ENCODE peak calls at places on chromosomes 2 and 18, in four cellular contexts. One of them, this sample, is unnamed.

GRCh38 chr2:33238111-33238510 is 238.3 kb upstream of the RASGRP3 start:
- DNase-seq in dermis microvascular lymphatic vessel endothelial cell: peak
- DNase-seq in neural progenitor cell: no peak
- DNase-seq in posterior vena cava: no peak
- DNase-seq in this sample: no peak

GRCh38 chr2:128770143-128771080 is 451.7 kb upstream of the HS6ST1 start:
- DNase-seq in dermis microvascular lymphatic vessel endothelial cell: no peak
- DNase-seq in neural progenitor cell: no peak
- DNase-seq in posterior vena cava: no peak
- DNase-seq in this sample: peak

GRCh38 chr2:86342488-86342887 is 5.1 kb upstream of the REEP1 start:
- DNase-seq in dermis microvascular lymphatic vessel endothelial cell: no peak
- DNase-seq in neural progenitor cell: no peak
- DNase-seq in posterior vena cava: no peak
- DNase-seq in this sample: no peak

GRCh38 chr2:165371356-165371755 is 98.1 kb upstream of the CSRNP3 start:
- DNase-seq in dermis microvascular lymphatic vessel endothelial cell: no peak
- DNase-seq in neural progenitor cell: peak
- DNase-seq in posterior vena cava: no peak
- DNase-seq in this sample: no peak

GRCh38 chr2:72669121-72669520 is 156.7 kb downstream of the EXOC6B start:
- DNase-seq in dermis microvascular lymphatic vessel endothelial cell: peak
- DNase-seq in neural progenitor cell: no peak
- DNase-seq in posterior vena cava: no peak
- DNase-seq in this sample: no peak

GRCh38 chr2:23293756-23294155 is 91.2 kb upstream of the KLHL29 start:
- DNase-seq in dermis microvascular lymphatic vessel endothelial cell: no peak
- DNase-seq in neural progenitor cell: no peak
- DNase-seq in posterior vena cava: no peak
- DNase-seq in this sample: no peak

GRCh38 chr2:68336192-68336591 is 16.4 kb upstream of the CNRIP1 start:
- DNase-seq in dermis microvascular lymphatic vessel endothelial cell: no peak
- DNase-seq in neural progenitor cell: no peak
- DNase-seq in posterior vena cava: no peak
- DNase-seq in this sample: no peak

GRCh38 chr2:85893428-85894258 is 4.9 kb upstream of the ST3GAL5 start:
- DNase-seq in dermis microvascular lymphatic vessel endothelial cell: peak
- DNase-seq in neural progenitor cell: no peak
- DNase-seq in posterior vena cava: no peak
- DNase-seq in this sample: no peak

GRCh38 chr2:36539631-36540030 is 58.3 kb downstream of the FEZ2 start:
- DNase-seq in dermis microvascular lymphatic vessel endothelial cell: no peak
- DNase-seq in neural progenitor cell: no peak
- DNase-seq in posterior vena cava: no peak
- DNase-seq in this sample: no peak

GRCh38 chr2:74815955-74816354 is 18.0 kb upstream of the HK2 start:
- DNase-seq in dermis microvascular lymphatic vessel endothelial cell: no peak
- DNase-seq in neural progenitor cell: no peak
- DNase-seq in posterior vena cava: no peak
- DNase-seq in this sample: no peak

GRCh38 chr2:227460079-227460485 is 11.9 kb upstream of the AGFG1 start:
- DNase-seq in dermis microvascular lymphatic vessel endothelial cell: no peak
- DNase-seq in neural progenitor cell: no peak
- DNase-seq in posterior vena cava: no peak
- DNase-seq in this sample: no peak

GRCh38 chr2:216516730-216517350 is 18.2 kb downstream of the RPL37A start:
- DNase-seq in dermis microvascular lymphatic vessel endothelial cell: peak
- DNase-seq in neural progenitor cell: peak
- DNase-seq in posterior vena cava: no peak
- DNase-seq in this sample: no peak

GRCh38 chr18:24346254-24346653 is 51.4 kb downstream of the OSBPL1A start:
- DNase-seq in dermis microvascular lymphatic vessel endothelial cell: no peak
- DNase-seq in neural progenitor cell: no peak
- DNase-seq in posterior vena cava: no peak
- DNase-seq in this sample: no peak

GRCh38 chr2:105744909-105745853 is at the start of gene NCK2:
- DNase-seq in dermis microvascular lymphatic vessel endothelial cell: peak
- DNase-seq in neural progenitor cell: peak
- DNase-seq in posterior vena cava: no peak
- DNase-seq in this sample: peak

GRCh38 chr2:179805001-179805400 is 56.4 kb downstream of the ZNF385B start:
- DNase-seq in dermis microvascular lymphatic vessel endothelial cell: no peak
- DNase-seq in neural progenitor cell: no peak
- DNase-seq in posterior vena cava: no peak
- DNase-seq in this sample: no peak

GRCh38 chr18:76450912-76451421 is 44.1 kb downstream of the ZNF516 start:
- DNase-seq in dermis microvascular lymphatic vessel endothelial cell: peak
- DNase-seq in neural progenitor cell: peak
- DNase-seq in posterior vena cava: peak
- DNase-seq in this sample: peak

GRCh38 chr2:196268022-196268421 is 96.6 kb upstream of the STK17B start:
- DNase-seq in dermis microvascular lymphatic vessel endothelial cell: peak
- DNase-seq in neural progenitor cell: no peak
- DNase-seq in posterior vena cava: no peak
- DNase-seq in this sample: no peak

GRCh38 chr2:5555636-5556035 is 136.5 kb upstream of the SOX11 start:
- DNase-seq in dermis microvascular lymphatic vessel endothelial cell: no peak
- DNase-seq in neural progenitor cell: no peak
- DNase-seq in posterior vena cava: no peak
- DNase-seq in this sample: no peak

GRCh38 chr2:24720310-24720709 is 72.9 kb downstream of the PTRHD1 start:
- DNase-seq in dermis microvascular lymphatic vessel endothelial cell: no peak
- DNase-seq in neural progenitor cell: no peak
- DNase-seq in posterior vena cava: no peak
- DNase-seq in this sample: no peak

GRCh38 chr2:219446101-219446504 is 11.5 kb downstream of the SPEG start:
- DNase-seq in dermis microvascular lymphatic vessel endothelial cell: peak
- DNase-seq in neural progenitor cell: peak
- DNase-seq in posterior vena cava: peak
- DNase-seq in this sample: no peak

GRCh38 chr2:219003267-219003634 is 10.0 kb upstream of the CRYBA2 start:
- DNase-seq in dermis microvascular lymphatic vessel endothelial cell: no peak
- DNase-seq in neural progenitor cell: no peak
- DNase-seq in posterior vena cava: no peak
- DNase-seq in this sample: no peak

GRCh38 chr18:75226301-75226955 is 15.8 kb downstream of the TSHZ1 start:
- DNase-seq in dermis microvascular lymphatic vessel endothelial cell: no peak
- DNase-seq in neural progenitor cell: no peak
- DNase-seq in posterior vena cava: no peak
- DNase-seq in this sample: no peak

GRCh38 chr2:43052204-43052943 is 174.0 kb downstream of the ZFP36L2 start:
- DNase-seq in dermis microvascular lymphatic vessel endothelial cell: no peak
- DNase-seq in neural progenitor cell: no peak
- DNase-seq in posterior vena cava: no peak
- DNase-seq in this sample: peak

GRCh38 chr2:6368271-6368670 is 497.4 kb downstream of the CMPK2 start:
- DNase-seq in dermis microvascular lymphatic vessel endothelial cell: no peak
- DNase-seq in neural progenitor cell: no peak
- DNase-seq in posterior vena cava: no peak
- DNase-seq in this sample: no peak

GRCh38 chr2:236882931-236883330 is 202.8 kb upstream of the COPS8 start:
- DNase-seq in dermis microvascular lymphatic vessel endothelial cell: no peak
- DNase-seq in neural progenitor cell: no peak
- DNase-seq in posterior vena cava: no peak
- DNase-seq in this sample: no peak

GRCh38 chr2:240885980-240886565 is 9.9 kb downstream of the MAB21L4 start:
- DNase-seq in dermis microvascular lymphatic vessel endothelial cell: no peak
- DNase-seq in neural progenitor cell: no peak
- DNase-seq in posterior vena cava: peak
- DNase-seq in this sample: no peak

GRCh38 chr2:186532891-186533290 is 46.8 kb downstream of the ZC3H15 start:
- DNase-seq in dermis microvascular lymphatic vessel endothelial cell: peak
- DNase-seq in neural progenitor cell: no peak
- DNase-seq in posterior vena cava: no peak
- DNase-seq in this sample: no peak

GRCh38 chr2:226211439-226211838 is 588.2 kb downstream of the IRS1 start:
- DNase-seq in dermis microvascular lymphatic vessel endothelial cell: peak
- DNase-seq in neural progenitor cell: no peak
- DNase-seq in posterior vena cava: no peak
- DNase-seq in this sample: no peak

GRCh38 chr2:105841551-105841950 is 96.8 kb downstream of the NCK2 start:
- DNase-seq in dermis microvascular lymphatic vessel endothelial cell: no peak
- DNase-seq in neural progenitor cell: no peak
- DNase-seq in posterior vena cava: no peak
- DNase-seq in this sample: no peak